ENCODE peak calls at places on chromosomes 6 and 20, in ten cellular contexts. I is colonic mucosa; G is OCI-LY7; R is CD8-positive, alpha-beta T cell; M is upper lobe of left lung; A is neuronal stem cell; K is PC-9; S is ovary; O is cardiac muscle cell; H is psoas muscle. X is an unnamed sample.

GRCh38 chr6:153537422-153537821 is 406.3 kb upstream of the RGS17 start:
- DNase-seq in A (no peak), G (no peak), I (no peak), H (no peak), M (no peak), K (no peak), S (no peak), O (no peak), R (no peak), X (no peak)

GRCh38 chr6:161694995-161695394 is 421.1 kb upstream of the AGPAT4 start:
- DNase-seq in I (no peak), M (no peak), R (no peak), H (no peak), A (no peak), O (peak; percentile 15), G (peak; percentile 4), K (no peak), S (no peak), X (peak; percentile 32)

GRCh38 chr6:168318090-168318489 is 1.5 kb downstream of the DACT2 start:
- DNase-seq in K (no peak), O (no peak), I (no peak), H (no peak), A (no peak), S (no peak), G (no peak), R (no peak), M (no peak), X (no peak)

GRCh38 chr6:2791124-2792050 is 26.2 kb downstream of the WRNIP1 start:
- DNase-seq in I (peak; percentile 79), K (peak; percentile 71), H (peak; percentile 47), O (peak; percentile 79), S (peak; percentile 39), G (peak; percentile 75), A (peak; percentile 43), R (peak; percentile 23), M (peak; percentile 85), X (peak; percentile 73)

GRCh38 chr6:36979343-36979742 is 6.7 kb downstream of the MTCH1 start:
- DNase-seq in O (peak; percentile 41), G (no peak), A (no peak), R (no peak), H (no peak), K (no peak), S (peak; percentile 66), M (peak; percentile 53), I (peak; percentile 34), X (no peak)

GRCh38 chr6:2875840-2876207 is 27.3 kb downstream of the SERPINB9 start:
- DNase-seq in M (peak; percentile 53), I (peak; percentile 64), K (no peak), H (no peak), G (peak; percentile 51), S (no peak), A (no peak), O (no peak), R (peak; percentile 51), X (no peak)

GRCh38 chr6:51753635-51754034 is 333.8 kb downstream of the PKHD1 start:
- DNase-seq in O (peak; percentile 70), G (peak; percentile 4), A (peak; percentile 45), H (no peak), M (peak; percentile 31), R (no peak), S (no peak), K (no peak), I (peak; percentile 22), X (peak; percentile 43)

GRCh38 chr20:36812601-36813000 is 39.0 kb upstream of the DSN1 start:
- DNase-seq in I (no peak), K (no peak), O (no peak), S (no peak), M (no peak), G (no peak), R (no peak), H (no peak), A (no peak), X (no peak)

GRCh38 chr6:73743556-73743955 is 47.6 kb downstream of the CD109 start:
- DNase-seq in K (no peak), R (no peak), M (no peak), A (no peak), O (no peak), H (no peak), S (no peak), I (no peak), G (no peak), X (no peak)

GRCh38 chr20:63736893-63737689 is 627 bp downstream of the LIME1 start:
- DNase-seq in M (no peak), A (no peak), S (no peak), I (peak; percentile 40), G (peak; percentile 63), R (peak; percentile 54), O (no peak), H (no peak), K (peak; percentile 32), X (no peak)

GRCh38 chr6:156881687-156882629 is 104.8 kb downstream of the ARID1B start:
- DNase-seq in G (peak; percentile 51), H (no peak), S (no peak), I (no peak), R (no peak), A (no peak), M (no peak), K (no peak), O (no peak), X (no peak)

GRCh38 chr6:156878688-156879087 is 101.5 kb downstream of the ARID1B start:
- DNase-seq in I (no peak), G (no peak), R (no peak), H (no peak), M (no peak), S (no peak), K (no peak), O (no peak), A (no peak), X (no peak)

GRCh38 chr6:156880913-156881312 is 103.7 kb downstream of the ARID1B start:
- DNase-seq in I (no peak), M (peak; percentile 69), G (no peak), A (no peak), S (no peak), K (no peak), H (no peak), O (no peak), R (no peak), X (no peak)

GRCh38 chr6:156877126-156877863 is 100.1 kb downstream of the ARID1B start:
- DNase-seq in I (no peak), M (no peak), R (no peak), G (no peak), K (no peak), A (no peak), H (peak; percentile 40), S (peak; percentile 26), O (no peak), X (no peak)

DNA sequence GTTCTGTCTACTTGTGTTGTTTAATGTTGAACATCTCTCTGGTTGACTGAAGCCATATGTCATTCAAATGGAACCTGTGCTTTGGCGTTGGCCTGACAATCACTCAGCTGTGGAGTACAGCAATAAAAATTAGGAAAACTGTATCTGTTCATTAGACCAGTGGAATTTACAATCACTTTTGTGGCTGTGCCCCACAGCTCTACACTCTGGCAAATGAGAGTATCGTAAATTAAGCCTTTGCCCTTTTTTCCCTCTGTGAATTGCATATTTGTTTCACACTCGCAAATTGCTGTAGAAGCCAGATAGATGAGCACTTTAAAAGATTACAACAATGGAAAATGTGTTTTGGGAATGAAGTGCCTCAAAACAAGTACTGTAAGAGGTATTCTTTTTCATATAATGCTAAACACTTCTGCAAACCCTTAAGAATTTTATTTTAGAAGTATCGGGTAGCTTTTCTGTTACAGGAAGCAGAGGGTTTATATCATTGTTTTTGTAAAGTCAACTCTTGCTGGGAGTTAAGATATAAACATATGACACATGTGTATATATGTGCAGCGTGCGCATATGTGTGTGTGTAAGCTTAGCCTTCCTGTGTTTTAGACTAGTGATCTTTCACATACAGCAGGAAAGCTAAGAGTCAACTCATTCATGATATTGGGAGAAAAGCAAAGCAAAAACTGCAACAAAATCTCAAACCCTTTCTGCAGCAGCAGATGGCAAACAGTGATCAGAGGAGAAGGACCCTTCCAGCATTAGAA is 102.2 kb downstream of the ARID1B start:
- DNase-seq in A (no peak), O (no peak), I (no peak), M (no peak), H (no peak), G (no peak), S (no peak), R (no peak), K (no peak), X (no peak)
- H3K4me1 ChIP-seq in A (peaks cover 8% of the 10 kb centered on the region), O (peaks cover 9% of the 10 kb centered on the region), I (peaks cover 5% of the 10 kb centered on the region), M (peaks cover 38% of the 10 kb centered on the region), H (peaks cover 68% of the 10 kb centered on the region), G (peaks cover 37% of the 10 kb centered on the region), S (peaks cover 25% of the 10 kb centered on the region), R (peaks cover 39% of the 10 kb centered on the region), K (no peaks in the 10 kb centered on the region), X (peaks cover 9% of the 10 kb centered on the region)

DNA sequence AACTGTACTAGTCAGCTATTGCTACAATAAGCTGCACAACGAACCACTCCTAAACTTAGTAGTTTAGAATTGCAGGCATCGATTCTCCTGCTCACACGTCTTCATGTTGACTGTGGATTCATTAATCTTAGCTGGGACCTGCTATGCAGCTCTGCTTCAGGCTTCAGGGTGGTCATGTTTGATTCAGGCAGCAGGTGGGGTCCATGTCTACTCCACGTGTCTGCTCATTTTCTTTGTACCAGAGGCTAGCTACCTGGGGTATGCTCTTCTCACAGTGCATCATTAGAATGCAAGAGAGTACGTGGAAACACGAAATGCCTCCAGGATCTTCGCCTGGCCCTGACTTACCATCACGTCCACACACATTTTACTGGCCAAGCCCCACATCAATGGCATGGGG is 64.5 kb upstream of the RIN2 start:
- DNase-seq in M (no peak), G (no peak), S (no peak), A (no peak), R (no peak), I (no peak), O (no peak), K (no peak), H (no peak), X (no peak)
- H3K4me1 ChIP-seq in M (peaks cover under 1% of the 10 kb centered on the region), G (no peaks in the 10 kb centered on the region), S (no peaks in the 10 kb centered on the region), A (peaks cover 2% of the 10 kb centered on the region), R (no peaks in the 10 kb centered on the region), I (no peaks in the 10 kb centered on the region), O (peaks cover 19% of the 10 kb centered on the region), K (peaks cover 10% of the 10 kb centered on the region), H (peaks cover 35% of the 10 kb centered on the region), X (no peaks in the 10 kb centered on the region)

GRCh38 chr6:30321692-30322388 is 4.9 kb upstream of the TRIM39 start:
- DNase-seq in O (no peak), I (no peak), K (no peak), R (no peak), M (no peak), S (no peak), H (no peak), G (no peak), A (no peak), X (no peak)
- H3K4me1 ChIP-seq in O (peaks cover 9% of the 10 kb centered on the region), I (peaks cover 8% of the 10 kb centered on the region), K (peaks cover 14% of the 10 kb centered on the region), R (peaks cover 72% of the 10 kb centered on the region), M (peaks cover 12% of the 10 kb centered on the region), S (peaks cover 5% of the 10 kb centered on the region), H (peaks cover 15% of the 10 kb centered on the region), G (peaks cover 32% of the 10 kb centered on the region), A (peaks cover 6% of the 10 kb centered on the region), X (peaks cover 33% of the 10 kb centered on the region)

DNA sequence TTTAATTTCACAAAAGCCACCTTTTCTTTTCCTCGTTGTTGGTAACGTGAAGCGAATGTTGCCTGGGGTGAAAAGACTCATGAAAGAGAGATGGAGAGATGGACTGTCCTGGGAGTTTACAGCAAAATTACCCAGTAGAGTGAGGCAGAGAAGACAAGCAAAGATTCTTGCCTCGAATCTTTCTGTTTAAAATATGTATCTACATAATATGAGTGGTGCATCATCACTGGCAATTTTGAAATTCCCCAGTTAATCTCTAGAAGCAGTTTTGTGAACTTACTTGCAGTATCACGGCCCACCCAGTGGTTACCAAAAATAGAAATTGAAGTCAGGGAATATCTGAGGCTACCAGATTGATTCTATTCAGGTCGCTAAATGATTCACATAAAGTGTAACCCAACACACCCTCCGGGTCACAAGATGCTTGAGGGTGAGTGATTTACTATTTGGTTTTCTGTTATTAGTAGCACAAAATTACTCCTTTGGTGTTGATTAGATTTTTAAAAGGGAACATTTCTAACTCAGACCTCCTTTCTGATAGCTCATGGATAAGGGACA is 111.9 kb downstream of the PPP1R14C start:
- DNase-seq in H (no peak), M (no peak), R (no peak), S (no peak), I (no peak), O (no peak), G (no peak), A (no peak), K (no peak), X (no peak)
- H3K4me1 ChIP-seq in H (peaks cover 68% of the 10 kb centered on the region), M (peaks cover 5% of the 10 kb centered on the region), R (no peaks in the 10 kb centered on the region), S (no peaks in the 10 kb centered on the region), I (no peaks in the 10 kb centered on the region), O (peaks cover 6% of the 10 kb centered on the region), G (no peaks in the 10 kb centered on the region), A (peaks cover 5% of the 10 kb centered on the region), K (peaks cover 62% of the 10 kb centered on the region), X (no peaks in the 10 kb centered on the region)

X was measured in HAP-1.